ENCODE peak calls at places on chromosomes 11 and 22, in nine cellular contexts. One of them, this sample, is unnamed.

GRCh38 chr11:279966-280761 is 2.0 kb downstream of the NLRP6 start:
- DNase-seq in upper lobe of right lung: peak
- DNase-seq in activated naive CD8-positive, alpha-beta T cell treated with anti-CD3 and anti-CD28 coated beads, Interleukin-2, amount 10 ng/mL, durations not matched to agents 7 days and 5 days: peak
- DNase-seq in stimulated activated CD4-positive, alpha-beta T cell treated with anti-CD3 and anti-CD28 coated beads, Interleukin-4, amount 100 ng/mL, for 24 hours: peak
- DNase-seq in T-helper 1 cell: peak
- DNase-seq in CD8-positive, alpha-beta memory T cell: no peak
- DNase-seq in NCI-H1436 treated with DMSO at 0.1 percent for 48 hours: no peak
- DNase-seq in caudate nucleus: no peak
- DNase-seq in HTR-8/SVneo: no peak
- DNase-seq in this sample: peak

GRCh38 chr11:103871923-103872551 is 164.4 kb upstream of the DDI1 start:
- DNase-seq in upper lobe of right lung: no peak
- DNase-seq in activated naive CD8-positive, alpha-beta T cell treated with anti-CD3 and anti-CD28 coated beads, Interleukin-2, amount 10 ng/mL, durations not matched to agents 7 days and 5 days: no peak
- DNase-seq in stimulated activated CD4-positive, alpha-beta T cell treated with anti-CD3 and anti-CD28 coated beads, Interleukin-4, amount 100 ng/mL, for 24 hours: no peak
- DNase-seq in T-helper 1 cell: no peak
- DNase-seq in CD8-positive, alpha-beta memory T cell: no peak
- DNase-seq in NCI-H1436 treated with DMSO at 0.1 percent for 48 hours: no peak
- DNase-seq in caudate nucleus: no peak
- DNase-seq in HTR-8/SVneo: no peak
- DNase-seq in this sample: no peak

GRCh38 chr11:95088946-95089619 is 563 bp upstream of the ENDOD1 start:
- DNase-seq in upper lobe of right lung: no peak
- DNase-seq in activated naive CD8-positive, alpha-beta T cell treated with anti-CD3 and anti-CD28 coated beads, Interleukin-2, amount 10 ng/mL, durations not matched to agents 7 days and 5 days: peak
- DNase-seq in stimulated activated CD4-positive, alpha-beta T cell treated with anti-CD3 and anti-CD28 coated beads, Interleukin-4, amount 100 ng/mL, for 24 hours: no peak
- DNase-seq in T-helper 1 cell: peak
- DNase-seq in CD8-positive, alpha-beta memory T cell: no peak
- DNase-seq in NCI-H1436 treated with DMSO at 0.1 percent for 48 hours: no peak
- DNase-seq in caudate nucleus: no peak
- DNase-seq in HTR-8/SVneo: no peak
- DNase-seq in this sample: peak

GRCh38 chr11:8016396-8016949 is 29.3 kb downstream of the EIF3F start:
- DNase-seq in upper lobe of right lung: peak
- DNase-seq in activated naive CD8-positive, alpha-beta T cell treated with anti-CD3 and anti-CD28 coated beads, Interleukin-2, amount 10 ng/mL, durations not matched to agents 7 days and 5 days: no peak
- DNase-seq in stimulated activated CD4-positive, alpha-beta T cell treated with anti-CD3 and anti-CD28 coated beads, Interleukin-4, amount 100 ng/mL, for 24 hours: no peak
- DNase-seq in T-helper 1 cell: no peak
- DNase-seq in CD8-positive, alpha-beta memory T cell: no peak
- DNase-seq in NCI-H1436 treated with DMSO at 0.1 percent for 48 hours: no peak
- DNase-seq in caudate nucleus: no peak
- DNase-seq in HTR-8/SVneo: no peak
- DNase-seq in this sample: no peak

GRCh38 chr11:117011541-117011908 is 86.7 kb downstream of the SIK3 start:
- DNase-seq in upper lobe of right lung: no peak
- DNase-seq in activated naive CD8-positive, alpha-beta T cell treated with anti-CD3 and anti-CD28 coated beads, Interleukin-2, amount 10 ng/mL, durations not matched to agents 7 days and 5 days: no peak
- DNase-seq in stimulated activated CD4-positive, alpha-beta T cell treated with anti-CD3 and anti-CD28 coated beads, Interleukin-4, amount 100 ng/mL, for 24 hours: no peak
- DNase-seq in T-helper 1 cell: no peak
- DNase-seq in CD8-positive, alpha-beta memory T cell: no peak
- DNase-seq in NCI-H1436 treated with DMSO at 0.1 percent for 48 hours: no peak
- DNase-seq in caudate nucleus: no peak
- DNase-seq in HTR-8/SVneo: no peak
- DNase-seq in this sample: no peak

GRCh38 chr11:69572233-69572860 is 68.6 kb upstream of the CCND1 start:
- DNase-seq in upper lobe of right lung: no peak
- DNase-seq in activated naive CD8-positive, alpha-beta T cell treated with anti-CD3 and anti-CD28 coated beads, Interleukin-2, amount 10 ng/mL, durations not matched to agents 7 days and 5 days: no peak
- DNase-seq in stimulated activated CD4-positive, alpha-beta T cell treated with anti-CD3 and anti-CD28 coated beads, Interleukin-4, amount 100 ng/mL, for 24 hours: no peak
- DNase-seq in T-helper 1 cell: no peak
- DNase-seq in CD8-positive, alpha-beta memory T cell: no peak
- DNase-seq in NCI-H1436 treated with DMSO at 0.1 percent for 48 hours: no peak
- DNase-seq in caudate nucleus: no peak
- DNase-seq in HTR-8/SVneo: no peak
- DNase-seq in this sample: no peak

GRCh38 chr22:37207981-37208380 is 4.3 kb downstream of the SSTR3 start:
- DNase-seq in upper lobe of right lung: no peak
- DNase-seq in activated naive CD8-positive, alpha-beta T cell treated with anti-CD3 and anti-CD28 coated beads, Interleukin-2, amount 10 ng/mL, durations not matched to agents 7 days and 5 days: no peak
- DNase-seq in stimulated activated CD4-positive, alpha-beta T cell treated with anti-CD3 and anti-CD28 coated beads, Interleukin-4, amount 100 ng/mL, for 24 hours: no peak
- DNase-seq in T-helper 1 cell: no peak
- DNase-seq in CD8-positive, alpha-beta memory T cell: peak
- DNase-seq in NCI-H1436 treated with DMSO at 0.1 percent for 48 hours: no peak
- DNase-seq in caudate nucleus: no peak
- DNase-seq in HTR-8/SVneo: no peak
- DNase-seq in this sample: no peak

GRCh38 chr22:39717099-39717498 is 146.5 kb downstream of the CACNA1I start:
- DNase-seq in upper lobe of right lung: peak
- DNase-seq in activated naive CD8-positive, alpha-beta T cell treated with anti-CD3 and anti-CD28 coated beads, Interleukin-2, amount 10 ng/mL, durations not matched to agents 7 days and 5 days: no peak
- DNase-seq in stimulated activated CD4-positive, alpha-beta T cell treated with anti-CD3 and anti-CD28 coated beads, Interleukin-4, amount 100 ng/mL, for 24 hours: no peak
- DNase-seq in T-helper 1 cell: no peak
- DNase-seq in CD8-positive, alpha-beta memory T cell: no peak
- DNase-seq in NCI-H1436 treated with DMSO at 0.1 percent for 48 hours: no peak
- DNase-seq in caudate nucleus: no peak
- DNase-seq in HTR-8/SVneo: no peak
- DNase-seq in this sample: no peak

GRCh38 chr11:60852060-60852638 is 3.6 kb downstream of the PTGDR2 start:
- DNase-seq in upper lobe of right lung: no peak
- DNase-seq in activated naive CD8-positive, alpha-beta T cell treated with anti-CD3 and anti-CD28 coated beads, Interleukin-2, amount 10 ng/mL, durations not matched to agents 7 days and 5 days: no peak
- DNase-seq in stimulated activated CD4-positive, alpha-beta T cell treated with anti-CD3 and anti-CD28 coated beads, Interleukin-4, amount 100 ng/mL, for 24 hours: no peak
- DNase-seq in T-helper 1 cell: no peak
- DNase-seq in CD8-positive, alpha-beta memory T cell: no peak
- DNase-seq in NCI-H1436 treated with DMSO at 0.1 percent for 48 hours: no peak
- DNase-seq in caudate nucleus: no peak
- DNase-seq in HTR-8/SVneo: no peak
- DNase-seq in this sample: no peak

GRCh38 chr11:93199616-93200015 is 1.8 kb upstream of the SLC36A4 start:
- DNase-seq in upper lobe of right lung: no peak
- DNase-seq in activated naive CD8-positive, alpha-beta T cell treated with anti-CD3 and anti-CD28 coated beads, Interleukin-2, amount 10 ng/mL, durations not matched to agents 7 days and 5 days: no peak
- DNase-seq in stimulated activated CD4-positive, alpha-beta T cell treated with anti-CD3 and anti-CD28 coated beads, Interleukin-4, amount 100 ng/mL, for 24 hours: no peak
- DNase-seq in T-helper 1 cell: no peak
- DNase-seq in CD8-positive, alpha-beta memory T cell: no peak
- DNase-seq in NCI-H1436 treated with DMSO at 0.1 percent for 48 hours: no peak
- DNase-seq in caudate nucleus: no peak
- DNase-seq in HTR-8/SVneo: no peak
- DNase-seq in this sample: no peak

GRCh38 chr11:72821221-72821919 is 7.2 kb downstream of the ATG16L2 start:
- DNase-seq in upper lobe of right lung: peak
- DNase-seq in activated naive CD8-positive, alpha-beta T cell treated with anti-CD3 and anti-CD28 coated beads, Interleukin-2, amount 10 ng/mL, durations not matched to agents 7 days and 5 days: no peak
- DNase-seq in stimulated activated CD4-positive, alpha-beta T cell treated with anti-CD3 and anti-CD28 coated beads, Interleukin-4, amount 100 ng/mL, for 24 hours: no peak
- DNase-seq in T-helper 1 cell: no peak
- DNase-seq in CD8-positive, alpha-beta memory T cell: no peak
- DNase-seq in NCI-H1436 treated with DMSO at 0.1 percent for 48 hours: no peak
- DNase-seq in caudate nucleus: peak
- DNase-seq in HTR-8/SVneo: no peak
- DNase-seq in this sample: no peak

GRCh38 chr22:42769574-42770447 is 49.1 kb upstream of the A4GALT start:
- DNase-seq in upper lobe of right lung: peak
- DNase-seq in activated naive CD8-positive, alpha-beta T cell treated with anti-CD3 and anti-CD28 coated beads, Interleukin-2, amount 10 ng/mL, durations not matched to agents 7 days and 5 days: no peak
- DNase-seq in stimulated activated CD4-positive, alpha-beta T cell treated with anti-CD3 and anti-CD28 coated beads, Interleukin-4, amount 100 ng/mL, for 24 hours: no peak
- DNase-seq in T-helper 1 cell: no peak
- DNase-seq in CD8-positive, alpha-beta memory T cell: no peak
- DNase-seq in NCI-H1436 treated with DMSO at 0.1 percent for 48 hours: no peak
- DNase-seq in caudate nucleus: no peak
- DNase-seq in HTR-8/SVneo: no peak
- DNase-seq in this sample: peak

GRCh38 chr11:95134491-95134890 is 44.8 kb downstream of the ENDOD1 start:
- DNase-seq in upper lobe of right lung: no peak
- DNase-seq in activated naive CD8-positive, alpha-beta T cell treated with anti-CD3 and anti-CD28 coated beads, Interleukin-2, amount 10 ng/mL, durations not matched to agents 7 days and 5 days: no peak
- DNase-seq in stimulated activated CD4-positive, alpha-beta T cell treated with anti-CD3 and anti-CD28 coated beads, Interleukin-4, amount 100 ng/mL, for 24 hours: no peak
- DNase-seq in T-helper 1 cell: no peak
- DNase-seq in CD8-positive, alpha-beta memory T cell: no peak
- DNase-seq in NCI-H1436 treated with DMSO at 0.1 percent for 48 hours: no peak
- DNase-seq in caudate nucleus: peak
- DNase-seq in HTR-8/SVneo: no peak
- DNase-seq in this sample: no peak

GRCh38 chr11:113885897-113886296 is 10.5 kb upstream of the USP28 start:
- DNase-seq in upper lobe of right lung: no peak
- DNase-seq in activated naive CD8-positive, alpha-beta T cell treated with anti-CD3 and anti-CD28 coated beads, Interleukin-2, amount 10 ng/mL, durations not matched to agents 7 days and 5 days: no peak
- DNase-seq in stimulated activated CD4-positive, alpha-beta T cell treated with anti-CD3 and anti-CD28 coated beads, Interleukin-4, amount 100 ng/mL, for 24 hours: no peak
- DNase-seq in T-helper 1 cell: no peak
- DNase-seq in CD8-positive, alpha-beta memory T cell: no peak
- DNase-seq in NCI-H1436 treated with DMSO at 0.1 percent for 48 hours: peak
- DNase-seq in caudate nucleus: no peak
- DNase-seq in HTR-8/SVneo: no peak
- DNase-seq in this sample: no peak

GRCh38 chr22:21933413-21933812 is 19.2 kb downstream of the PPM1F start:
- DNase-seq in upper lobe of right lung: no peak
- DNase-seq in activated naive CD8-positive, alpha-beta T cell treated with anti-CD3 and anti-CD28 coated beads, Interleukin-2, amount 10 ng/mL, durations not matched to agents 7 days and 5 days: no peak
- DNase-seq in stimulated activated CD4-positive, alpha-beta T cell treated with anti-CD3 and anti-CD28 coated beads, Interleukin-4, amount 100 ng/mL, for 24 hours: no peak
- DNase-seq in T-helper 1 cell: no peak
- DNase-seq in CD8-positive, alpha-beta memory T cell: no peak
- DNase-seq in NCI-H1436 treated with DMSO at 0.1 percent for 48 hours: no peak
- DNase-seq in caudate nucleus: no peak
- DNase-seq in HTR-8/SVneo: no peak
- DNase-seq in this sample: no peak